ENCODE peak calls at places on chromosomes 11 and 22, in nine cellular contexts. X is neural crest cell; Y is neural progenitor cell; N is activated CD8-positive, alpha-beta T cell treated with anti-CD3 and anti-CD28 coated beads for 36 hours; U is IMR-90; P is vagina; O is Panc1; D is cardiac muscle cell; S is OCI-LY7. M is an unnamed sample.

GRCh38 chr11:118057424-118058145 is 19.3 kb upstream of the TMPRSS4 start:
- DNase-seq in X (no peak), Y (no peak), N (no peak), U (no peak), P (no peak), O (no peak), D (no peak), S (no peak), M (peak; percentile 40)

GRCh38 chr11:87463486-87464102 is 425.9 kb downstream of the TMEM135 start:
- DNase-seq in X (peak; percentile 3), Y (peak; percentile 66), N (no peak), U (peak; percentile 36), P (no peak), O (peak; percentile 17), D (no peak), S (peak; percentile 71), M (no peak)

GRCh38 chr11:65571940-65572339 is 398 bp upstream of the FAM89B start:
- DNase-seq in X (no peak), Y (peak; percentile 86), N (no peak), U (peak; percentile 44), P (no peak), O (no peak), D (peak; percentile 57), S (peak; percentile 57), M (no peak)

GRCh38 chr11:119832132-119832531 is 103.1 kb upstream of the NECTIN1 start:
- DNase-seq in X (no peak), Y (no peak), N (no peak), U (no peak), P (no peak), O (no peak), D (no peak), S (no peak), M (no peak)

GRCh38 chr22:50454556-50455075 is 20.2 kb downstream of the SBF1 start:
- DNase-seq in X (no peak), Y (no peak), N (no peak), U (no peak), P (no peak), O (no peak), D (no peak), S (no peak), M (no peak)

GRCh38 chr11:86941077-86941870 is 13.9 kb downstream of the FZD4 start:
- DNase-seq in X (no peak), Y (no peak), N (no peak), U (peak; percentile 25), P (no peak), O (no peak), D (no peak), S (no peak), M (no peak)

GRCh38 chr22:20093437-20093836 is 13.4 kb downstream of the DGCR8 start:
- DNase-seq in X (no peak), Y (no peak), N (no peak), U (no peak), P (no peak), O (no peak), D (no peak), S (no peak), M (no peak)

GRCh38 chr11:72584293-72584921 is 89.8 kb downstream of the PDE2A start:
- DNase-seq in X (no peak), Y (peak; percentile 64), N (peak; percentile 56), U (peak; percentile 18), P (no peak), O (no peak), D (peak; percentile 37), S (no peak), M (no peak)

GRCh38 chr11:120096756-120097191 is 41.1 kb downstream of the TRIM29 start:
- DNase-seq in X (no peak), Y (peak; percentile 69), N (no peak), U (no peak), P (no peak), O (no peak), D (no peak), S (no peak), M (no peak)

GRCh38 chr11:116782728-116783127 is 5.1 kb downstream of the ZPR1 start:
- DNase-seq in X (no peak), Y (no peak), N (no peak), U (peak; percentile 50), P (no peak), O (no peak), D (peak; percentile 76), S (no peak), M (no peak)

DNA sequence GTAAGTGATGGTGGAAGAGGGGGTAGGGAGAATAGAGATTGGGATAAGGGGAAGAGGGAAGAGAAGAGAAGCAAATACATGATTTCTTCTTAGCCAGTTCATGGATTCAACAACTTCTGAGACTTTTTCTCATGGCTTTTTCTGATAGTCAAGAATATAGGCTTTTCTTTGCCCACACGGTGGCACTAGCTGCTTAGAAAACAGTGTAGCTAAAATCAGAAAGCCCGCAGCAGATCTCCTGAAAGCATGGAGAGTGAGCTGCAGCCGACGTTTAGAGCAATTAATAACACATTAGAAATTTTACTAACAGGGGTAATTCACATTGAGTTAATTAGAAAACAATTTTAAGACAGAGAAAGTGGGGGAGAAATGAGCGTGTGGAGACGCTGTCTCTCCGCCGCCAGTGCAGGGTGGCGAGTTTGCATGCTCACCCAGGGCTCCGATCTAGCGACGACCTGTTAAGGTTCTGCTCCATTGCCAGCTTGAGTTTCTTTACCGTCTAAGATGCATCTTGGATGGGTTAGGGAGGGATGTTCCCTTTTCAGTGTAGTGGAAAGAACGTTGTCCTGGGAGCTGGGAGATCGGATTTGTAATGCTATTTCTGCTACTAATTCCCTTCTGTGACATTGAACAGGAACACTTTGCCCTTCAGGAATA is 3.3 kb upstream of the RAG1 start:
- DNase-seq in X (peak; percentile 42), Y (peak; percentile 78), N (peak; percentile 70), U (peak; percentile 61), P (no peak), O (peak; percentile 18), D (peak; percentile 75), S (peak; percentile 50), M (no peak)
- TF ChIP-seq CTCF in X (peak; percentile 86), Y (peak; percentile 78), N (peak; percentile 72), U (peak; percentile 81), P (peak; percentile 54), O (peak; percentile 80), D (peak; percentile 75), S (peak; percentile 79), M (peak; percentile 90)

GRCh38 chr11:11230802-11231562 is 122.1 kb downstream of the CSNK2A3 start:
- DNase-seq in X (no peak), Y (peak; percentile 65), N (peak; percentile 50), U (no peak), P (no peak), O (no peak), D (no peak), S (peak; percentile 61), M (no peak)
- TF ChIP-seq CTCF in X (peak; percentile 39), Y (peak; percentile 74), N (peak; percentile 58), U (peak; percentile 19), P (no peak), O (peak; percentile 71), D (peak; percentile 25), S (peak; percentile 80), M (peak; percentile 60)

GRCh38 chr11:85664561-85665481 is at the start of gene CREBZF:
- DNase-seq in X (peak; percentile 94), Y (peak; percentile 97), N (peak; percentile 96), U (peak; percentile 95), P (peak; percentile 96), O (peak; percentile 89), D (peak; percentile 96), S (peak; percentile 96), M (peak; percentile 94)
- TF ChIP-seq CTCF in X (no peak), Y (no peak), N (no peak), U (no peak), P (no peak), O (no peak), D (no peak), S (no peak), M (peak; percentile 20)

GRCh38 chr11:66850235-66850587 is 6.7 kb upstream of the LRFN4 start:
- DNase-seq in X (no peak), Y (no peak), N (no peak), U (no peak), P (no peak), O (no peak), D (no peak), S (no peak), M (no peak)

GRCh38 chr11:66847461-66848232 is 4.4 kb downstream of the RCE1 start:
- DNase-seq in X (no peak), Y (no peak), N (no peak), U (no peak), P (no peak), O (no peak), D (no peak), S (no peak), M (no peak)

GRCh38 chr11:66850588-66851250 is 6.1 kb upstream of the LRFN4 start:
- DNase-seq in X (no peak), Y (no peak), N (no peak), U (no peak), P (no peak), O (no peak), D (no peak), S (no peak), M (no peak)

GRCh38 chr11:66849501-66850234 is 6.4 kb downstream of the RCE1 start:
- DNase-seq in X (no peak), Y (no peak), N (no peak), U (no peak), P (no peak), O (no peak), D (no peak), S (no peak), M (no peak)

GRCh38 chr11:66848671-66849500 is 5.6 kb downstream of the RCE1 start:
- DNase-seq in X (no peak), Y (no peak), N (no peak), U (no peak), P (no peak), O (no peak), D (no peak), S (no peak), M (no peak)
- TF ChIP-seq CTCF in X (no peak), Y (no peak), N (no peak), U (no peak), P (no peak), O (no peak), D (no peak), S (no peak), M (no peak)